ENCODE peak calls at places on chromosomes 3 and 15, in four cellular contexts. L, S, D and W are unnamed samples.

GRCh38 chr3:120550546-120550945 is 45.6 kb upstream of the NDUFB4 start:
- DNase-seq in L (no peak), S (no peak), D (no peak), W (no peak)

GRCh38 chr3:155442066-155442465 is 148.6 kb upstream of the STRIT1 start:
- DNase-seq in L (no peak), S (no peak), D (no peak), W (no peak)

GRCh38 chr3:63863150-63864007 is at the start of the genes ATXN7 and THOC7:
- DNase-seq in L (peak), S (peak), D (peak), W (no peak)

GRCh38 chr3:58608648-58609047 is 31.5 kb upstream of the FAM107A start:
- DNase-seq in L (no peak), S (no peak), D (no peak), W (no peak)

GRCh38 chr15:88894819-88895767 is at the start of gene HAPLN3:
- DNase-seq in L (peak), S (peak), D (peak), W (no peak)

GRCh38 chr15:60390231-60390630 is 7.6 kb downstream of the ANXA2 start:
- DNase-seq in L (no peak), S (no peak), D (no peak), W (no peak)

GRCh38 chr15:80953001-80953952 is 36.3 kb downstream of the MESD start:
- DNase-seq in L (no peak), S (no peak), D (no peak), W (no peak)

GRCh38 chr15:69253156-69253555 is 45.6 kb upstream of the PAQR5 start:
- DNase-seq in L (no peak), S (peak), D (no peak), W (no peak)

GRCh38 chr3:116552261-116552660 is 107.0 kb upstream of the LSAMP start:
- DNase-seq in L (no peak), S (no peak), D (no peak), W (no peak)

GRCh38 chr3:126746395-126747177 is 42.5 kb downstream of the CHCHD6 start:
- DNase-seq in L (no peak), S (peak), D (no peak), W (no peak)
- H3K27ac ChIP-seq in L (no peak), S (no peak), D (no peak), W (no peak)

GRCh38 chr3:33389908-33390307 is 50.3 kb downstream of the UBP1 start:
- DNase-seq in L (no peak), S (no peak), D (no peak), W (no peak)

GRCh38 chr3:33392703-33393125 is 47.5 kb downstream of the UBP1 start:
- DNase-seq in L (no peak), S (peak), D (no peak), W (no peak)

GRCh38 chr3:33394403-33395054 is 45.7 kb downstream of the UBP1 start:
- DNase-seq in L (no peak), S (no peak), D (no peak), W (no peak)

GRCh38 chr3:33391255-33391995 is 48.8 kb downstream of the UBP1 start:
- DNase-seq in L (peak), S (no peak), D (no peak), W (no peak)

DNA sequence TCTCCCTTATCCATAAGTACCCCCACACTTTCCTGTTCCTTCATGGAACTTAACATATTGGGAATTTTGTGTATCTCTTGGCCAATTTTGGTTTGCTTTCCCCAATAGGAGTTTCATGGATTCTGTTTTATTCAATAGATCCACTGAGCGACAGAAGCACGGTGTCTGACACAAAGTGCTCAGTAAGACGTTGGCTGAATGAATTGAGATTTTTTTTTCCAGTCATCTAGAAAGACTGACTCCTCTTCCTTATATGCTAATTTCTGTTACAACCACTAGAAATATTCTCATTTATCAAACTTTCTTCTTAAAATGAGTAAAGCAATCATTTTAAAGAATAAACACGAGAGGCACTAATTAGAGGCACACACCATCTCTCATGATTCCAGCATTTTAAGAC is 48.1 kb downstream of the UBP1 start:
- DNase-seq in L (no peak), S (no peak), D (no peak), W (no peak)
- H3K27ac ChIP-seq in L (no peak), S (no peak), D (no peak), W (no peak)

GRCh38 chr3:183817111-183817510 is 8.3 kb downstream of the MAP6D1 start:
- DNase-seq in L (no peak), S (no peak), D (no peak), W (no peak)
- H3K27ac ChIP-seq in L (no peak), S (no peak), D (no peak), W (no peak)

DNA sequence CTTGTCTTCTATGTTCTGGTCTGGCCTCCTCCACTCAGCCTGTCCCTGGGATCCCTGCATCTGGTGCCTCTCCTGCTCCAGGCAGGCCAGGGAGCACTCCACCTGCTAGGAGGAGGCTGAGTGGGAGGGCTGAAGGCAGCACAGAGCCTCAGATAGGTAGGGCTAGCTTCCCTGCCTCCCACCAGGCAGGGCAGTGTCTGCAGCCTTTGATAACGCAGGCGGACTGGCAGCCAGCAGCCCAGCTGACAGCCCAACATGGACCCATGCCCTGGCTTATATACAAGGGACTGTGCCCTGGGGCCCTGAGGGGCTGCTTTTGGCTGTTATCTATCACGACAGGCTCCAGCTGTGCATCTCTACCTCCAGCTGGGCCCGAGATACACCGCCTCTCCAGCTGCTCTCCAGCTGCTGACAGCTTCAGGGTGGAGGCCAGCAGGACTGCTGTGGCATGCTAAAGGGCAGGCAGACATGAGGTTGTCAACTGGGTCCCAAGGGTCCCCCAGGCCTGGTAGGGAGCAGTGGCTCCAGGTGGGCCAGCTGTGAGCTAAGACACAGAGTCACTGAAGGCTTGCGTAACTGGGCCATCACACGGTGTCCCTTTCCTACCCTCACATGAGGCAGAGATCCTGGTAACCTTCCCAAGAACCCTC is 5.2 kb upstream of the CLK3 start:
- DNase-seq in L (no peak), S (peak), D (no peak), W (no peak)
- H3K27ac ChIP-seq in L (no peak), S (no peak), D (no peak), W (no peak)